ENCODE peak calls at places on chromosome 14, in seven cellular contexts. One of them, this sample, is unnamed. For H3K36me3, the result is how much of the 10 kb centered on the place peaks cover.

GRCh38 chr14:55721353-55721752 is 141.3 kb downstream of the KTN1 start:
- DNase-seq in spleen: no peak
- DNase-seq in H1: no peak
- DNase-seq in prostate gland: no peak
- DNase-seq in K562: no peak
- DNase-seq in breast epithelium: no peak
- DNase-seq in HCT116: peak
- DNase-seq in this sample: no peak

GRCh38 chr14:61186793-61187641 is 94.1 kb downstream of the TMEM30B start:
- DNase-seq in spleen: no peak
- DNase-seq in H1: no peak
- DNase-seq in prostate gland: no peak
- DNase-seq in K562: no peak
- DNase-seq in breast epithelium: no peak
- DNase-seq in HCT116: no peak
- DNase-seq in this sample: no peak

GRCh38 chr14:104927901-104928300 is 3.2 kb downstream of the PLD4 start:
- DNase-seq in spleen: no peak
- DNase-seq in H1: no peak
- DNase-seq in prostate gland: no peak
- DNase-seq in K562: peak
- DNase-seq in breast epithelium: no peak
- DNase-seq in HCT116: no peak
- DNase-seq in this sample: no peak

GRCh38 chr14:52918486-52918885 is 32.4 kb downstream of the FERMT2 start:
- DNase-seq in spleen: no peak
- DNase-seq in H1: no peak
- DNase-seq in prostate gland: no peak
- DNase-seq in K562: no peak
- DNase-seq in breast epithelium: no peak
- DNase-seq in HCT116: no peak
- DNase-seq in this sample: no peak

GRCh38 chr14:94080606-94081385 is at the start of the genes DDX24 and IFI27L1:
- DNase-seq in spleen: peak
- DNase-seq in H1: peak
- DNase-seq in prostate gland: peak
- DNase-seq in K562: peak
- DNase-seq in breast epithelium: peak
- DNase-seq in HCT116: peak
- DNase-seq in this sample: peak

GRCh38 chr14:66701813-66702212 is 193.9 kb downstream of the GPHN start:
- DNase-seq in spleen: no peak
- DNase-seq in H1: no peak
- DNase-seq in prostate gland: no peak
- DNase-seq in K562: no peak
- DNase-seq in breast epithelium: no peak
- DNase-seq in HCT116: no peak
- DNase-seq in this sample: no peak

GRCh38 chr14:88452231-88452630 is 66.8 kb downstream of the SPATA7 start:
- DNase-seq in spleen: no peak
- DNase-seq in H1: no peak
- DNase-seq in prostate gland: no peak
- DNase-seq in K562: no peak
- DNase-seq in breast epithelium: no peak
- DNase-seq in HCT116: no peak
- DNase-seq in this sample: no peak

GRCh38 chr14:24291446-24292117 is 8.0 kb downstream of the DHRS1 start:
- DNase-seq in spleen: no peak
- DNase-seq in H1: no peak
- DNase-seq in prostate gland: no peak
- DNase-seq in K562: no peak
- DNase-seq in breast epithelium: no peak
- DNase-seq in HCT116: no peak
- DNase-seq in this sample: no peak

GRCh38 chr14:99320105-99320572 is 48.1 kb upstream of the BCL11B start:
- DNase-seq in spleen: peak
- DNase-seq in H1: no peak
- DNase-seq in prostate gland: no peak
- DNase-seq in K562: peak
- DNase-seq in breast epithelium: peak
- DNase-seq in HCT116: peak
- DNase-seq in this sample: peak

GRCh38 chr14:103692159-103692558 is 23.1 kb downstream of the XRCC3 start:
- DNase-seq in spleen: no peak
- DNase-seq in H1: no peak
- DNase-seq in prostate gland: no peak
- DNase-seq in K562: no peak
- DNase-seq in breast epithelium: no peak
- DNase-seq in HCT116: no peak
- DNase-seq in this sample: no peak

GRCh38 chr14:103688441-103688840 is 26.8 kb downstream of the XRCC3 start:
- DNase-seq in spleen: no peak
- DNase-seq in H1: no peak
- DNase-seq in prostate gland: no peak
- DNase-seq in K562: no peak
- DNase-seq in breast epithelium: no peak
- DNase-seq in HCT116: no peak
- DNase-seq in this sample: no peak

GRCh38 chr14:103688906-103689902 is 26.0 kb downstream of the XRCC3 start:
- DNase-seq in spleen: peak
- DNase-seq in H1: no peak
- DNase-seq in prostate gland: peak
- DNase-seq in K562: no peak
- DNase-seq in breast epithelium: no peak
- DNase-seq in HCT116: no peak
- DNase-seq in this sample: no peak

GRCh38 chr14:103692871-103693270 is 22.4 kb downstream of the XRCC3 start:
- DNase-seq in spleen: peak
- DNase-seq in H1: no peak
- DNase-seq in prostate gland: peak
- DNase-seq in K562: no peak
- DNase-seq in breast epithelium: no peak
- DNase-seq in HCT116: no peak
- DNase-seq in this sample: no peak

DNA sequence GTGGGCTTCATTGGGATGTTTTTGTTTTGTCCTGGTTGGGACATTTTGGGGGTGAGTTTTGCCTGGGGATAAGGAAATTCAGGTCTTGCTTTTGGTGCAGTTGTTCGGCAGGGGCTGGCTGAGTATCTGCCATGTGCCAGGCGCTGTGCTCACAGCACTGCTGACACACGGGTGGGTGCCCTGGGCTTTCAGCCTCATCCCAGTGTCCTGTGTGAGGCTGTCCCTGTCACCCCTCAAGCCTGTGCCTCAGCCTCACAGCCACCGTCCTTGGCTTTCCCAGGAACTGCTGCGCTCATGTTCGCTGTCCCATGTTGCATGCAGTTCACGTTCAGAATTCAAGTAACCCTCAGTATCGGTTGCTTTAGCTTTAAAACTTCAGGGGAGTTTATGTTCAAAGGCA is 24.9 kb downstream of the XRCC3 start:
- DNase-seq in spleen: no peak
- DNase-seq in H1: no peak
- DNase-seq in prostate gland: no peak
- DNase-seq in K562: no peak
- DNase-seq in breast epithelium: no peak
- DNase-seq in HCT116: no peak
- DNase-seq in this sample: no peak
- H3K36me3 ChIP-seq in spleen: half or more
- H3K36me3 ChIP-seq in H1: under half
- H3K36me3 ChIP-seq in prostate gland: under half
- H3K36me3 ChIP-seq in K562: half or more
- H3K36me3 ChIP-seq in breast epithelium: under half
- H3K36me3 ChIP-seq in HCT116: under half
- H3K36me3 ChIP-seq in this sample: half or more

GRCh38 chr14:102076793-102077759 is 9.8 kb downstream of the HSP90AA1 start:
- DNase-seq in spleen: peak
- DNase-seq in H1: no peak
- DNase-seq in prostate gland: no peak
- DNase-seq in K562: no peak
- DNase-seq in breast epithelium: no peak
- DNase-seq in HCT116: no peak
- DNase-seq in this sample: no peak

GRCh38 chr14:102080183-102081080 is 6.4 kb downstream of the HSP90AA1 start:
- DNase-seq in spleen: peak
- DNase-seq in H1: no peak
- DNase-seq in prostate gland: no peak
- DNase-seq in K562: no peak
- DNase-seq in breast epithelium: no peak
- DNase-seq in HCT116: no peak
- DNase-seq in this sample: no peak

GRCh38 chr14:102079700-102079979 is 7.2 kb downstream of the HSP90AA1 start:
- DNase-seq in spleen: no peak
- DNase-seq in H1: no peak
- DNase-seq in prostate gland: no peak
- DNase-seq in K562: no peak
- DNase-seq in breast epithelium: no peak
- DNase-seq in HCT116: no peak
- DNase-seq in this sample: no peak

GRCh38 chr14:102078344-102078743 is 8.5 kb downstream of the HSP90AA1 start:
- DNase-seq in spleen: peak
- DNase-seq in H1: no peak
- DNase-seq in prostate gland: no peak
- DNase-seq in K562: no peak
- DNase-seq in breast epithelium: no peak
- DNase-seq in HCT116: no peak
- DNase-seq in this sample: no peak

DNA sequence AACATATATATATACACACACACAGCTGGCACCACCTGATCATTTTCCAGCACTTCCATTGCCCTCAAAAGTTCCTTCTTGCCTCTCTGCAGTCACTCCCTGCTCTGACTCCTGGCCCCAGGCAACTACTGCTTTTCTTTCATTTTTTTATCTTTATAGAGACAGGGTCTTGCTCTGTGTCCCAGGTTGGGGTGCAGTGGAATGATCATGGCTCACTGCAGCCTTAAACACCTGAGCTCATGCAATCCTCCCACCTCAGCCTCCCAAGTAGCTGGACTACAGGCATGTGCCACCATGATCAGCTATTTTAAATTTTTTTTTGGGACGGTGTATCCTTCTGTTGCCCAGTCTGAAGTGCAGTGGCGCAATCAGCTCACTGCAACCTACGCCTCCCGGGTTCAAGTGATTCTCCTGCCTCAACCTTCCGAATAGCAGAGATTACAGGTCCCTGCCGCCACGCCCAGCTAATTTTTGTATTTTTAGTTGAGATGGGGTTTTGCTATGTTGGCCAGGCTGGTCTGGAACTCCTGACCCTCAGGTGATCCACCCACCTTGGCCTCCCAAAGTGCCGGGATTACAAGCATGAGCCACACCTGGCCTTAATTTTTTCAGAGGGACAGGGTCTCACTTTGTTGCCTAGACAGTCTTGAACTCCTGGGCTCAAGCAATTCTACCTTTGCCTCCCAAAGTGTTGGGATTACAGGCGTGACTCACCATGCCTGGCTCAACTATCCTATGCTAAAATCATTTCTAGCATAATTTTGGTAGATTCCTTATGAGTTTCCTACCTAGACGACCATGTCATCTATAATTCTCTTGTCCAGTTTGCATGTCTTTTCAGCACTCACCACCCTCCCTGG is 7.8 kb downstream of the HSP90AA1 start:
- DNase-seq in spleen: no peak
- DNase-seq in H1: no peak
- DNase-seq in prostate gland: no peak
- DNase-seq in K562: no peak
- DNase-seq in breast epithelium: no peak
- DNase-seq in HCT116: no peak
- DNase-seq in this sample: no peak
- TF ChIP-seq POLR2AphosphoS5 in spleen: peak
- TF ChIP-seq POLR2AphosphoS5 in H1: no peak
- TF ChIP-seq POLR2AphosphoS5 in prostate gland: no peak
- TF ChIP-seq POLR2AphosphoS5 in K562: no peak
- TF ChIP-seq POLR2AphosphoS5 in breast epithelium: no peak
- TF ChIP-seq POLR2AphosphoS5 in HCT116: no peak
- TF ChIP-seq POLR2AphosphoS5 in this sample: no peak

DNA sequence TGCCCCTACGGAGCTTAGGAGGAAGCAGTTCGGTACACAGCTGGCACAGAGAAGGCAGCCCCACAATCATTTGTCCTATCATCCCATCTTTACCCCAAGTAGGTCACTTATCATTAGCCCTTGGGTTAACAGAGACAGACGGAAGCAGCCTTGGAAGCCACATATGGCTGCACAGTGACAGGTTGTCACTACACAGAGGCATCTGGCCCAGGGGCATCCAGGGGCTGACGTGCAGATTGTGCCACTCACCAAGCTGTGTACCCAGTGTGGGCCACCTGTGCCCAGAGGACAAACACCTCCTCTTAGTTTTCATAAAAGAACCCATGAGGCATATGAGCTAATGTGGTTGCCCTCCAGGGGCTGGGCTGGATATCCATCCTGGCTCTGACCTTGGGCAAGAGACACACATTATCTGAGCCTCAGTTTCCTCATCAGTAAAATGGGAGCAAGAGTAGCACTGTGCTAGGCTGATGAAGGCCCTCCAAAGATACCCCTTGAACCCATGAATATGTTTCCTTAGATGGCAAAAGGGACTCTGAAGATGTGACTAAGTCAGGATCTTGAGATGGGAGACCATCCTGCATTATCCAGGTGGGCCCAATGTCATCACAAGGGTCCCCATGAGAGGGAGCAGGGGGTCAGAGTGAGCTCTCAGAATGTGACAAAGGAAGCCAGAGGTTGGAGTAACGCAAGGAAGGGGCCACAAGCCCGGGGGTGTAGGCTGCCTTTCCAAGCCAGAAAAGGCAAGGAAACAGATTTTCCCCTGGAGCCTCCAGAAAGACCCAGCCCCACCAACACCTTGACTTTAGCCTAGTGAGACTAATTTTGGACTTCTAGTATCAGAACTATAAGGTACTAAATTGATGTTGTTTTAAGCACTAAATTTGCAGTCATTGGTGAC is 64.6 kb downstream of the C14orf132 start:
- DNase-seq in spleen: no peak
- DNase-seq in H1: no peak
- DNase-seq in prostate gland: no peak
- DNase-seq in K562: no peak
- DNase-seq in breast epithelium: no peak
- DNase-seq in HCT116: no peak
- DNase-seq in this sample: no peak
- H3K27ac ChIP-seq in spleen: no peak
- H3K27ac ChIP-seq in H1: no peak
- H3K27ac ChIP-seq in prostate gland: no peak
- H3K27ac ChIP-seq in K562: no peak
- H3K27ac ChIP-seq in breast epithelium: peak
- H3K27ac ChIP-seq in HCT116: no peak
- H3K27ac ChIP-seq in this sample: peak

DNA sequence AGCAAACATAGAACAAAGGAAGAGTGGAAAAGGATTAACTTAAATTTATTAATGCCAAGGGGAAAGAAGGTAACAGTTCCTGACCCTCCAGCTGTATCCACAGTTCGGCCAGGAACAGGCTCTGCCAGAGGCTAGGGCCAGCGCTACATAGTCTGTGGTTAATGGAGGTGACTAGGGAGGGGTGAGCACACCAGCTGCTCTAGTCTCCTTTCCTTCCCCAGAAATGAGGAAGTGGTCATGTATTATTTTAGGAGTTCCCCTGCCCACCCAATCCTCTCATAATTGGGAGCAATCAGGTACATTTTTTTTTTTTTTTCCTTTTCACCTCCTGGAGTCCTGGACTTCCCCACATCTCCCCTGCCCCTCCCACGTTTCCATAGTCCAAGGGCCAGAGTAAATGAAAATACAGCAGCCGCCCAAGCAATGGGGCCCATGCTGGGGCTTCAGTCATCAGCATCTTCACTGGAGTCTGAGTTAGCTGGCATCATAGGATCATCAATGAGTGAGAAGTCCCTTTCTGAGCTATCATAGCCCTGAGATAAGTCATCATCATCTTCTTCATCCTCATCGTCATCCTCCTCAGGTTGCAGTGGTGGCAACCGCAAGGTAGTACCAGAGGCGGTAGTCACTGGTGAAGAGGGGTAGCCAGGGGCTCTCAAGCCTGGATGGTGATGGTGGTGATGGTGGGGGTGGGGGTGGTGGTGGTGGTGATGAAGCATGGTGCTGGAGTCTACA is 1.5 kb upstream of the SUPT16H start:
- DNase-seq in spleen: no peak
- DNase-seq in H1: no peak
- DNase-seq in prostate gland: no peak
- DNase-seq in K562: peak
- DNase-seq in breast epithelium: no peak
- DNase-seq in HCT116: no peak
- DNase-seq in this sample: no peak
- H3K36me3 ChIP-seq in spleen: under half
- H3K36me3 ChIP-seq in H1: under half
- H3K36me3 ChIP-seq in prostate gland: under half
- H3K36me3 ChIP-seq in K562: half or more
- H3K36me3 ChIP-seq in breast epithelium: under half
- H3K36me3 ChIP-seq in HCT116: under half
- H3K36me3 ChIP-seq in this sample: under half

This sample was measured in stomach.